ENCODE peak calls at places on chromosomes 13 and 19, in four cellular contexts. N, H, C and K are unnamed samples.

GRCh38 chr13:94079876-94080275 is 399.6 kb downstream of the DCT start:
- DNase-seq in C (no peak), N (peak; percentile 42), H (no peak), K (no peak)

GRCh38 chr19:41799444-41800000 is 3.1 kb downstream of the CEACAM3 start:
- DNase-seq in C (no peak), H (no peak), N (no peak), K (no peak)

GRCh38 chr13:21014666-21015170 is 46.7 kb downstream of the LATS2 start:
- DNase-seq in H (peak; percentile 57), N (peak; percentile 80), C (no peak), K (no peak)

GRCh38 chr13:74329978-74330377 is 195.8 kb upstream of the KLF12 start:
- DNase-seq in C (no peak), N (no peak), H (no peak), K (no peak)

GRCh38 chr19:45215391-45216191 is 29.6 kb downstream of the EXOC3L2 start:
- DNase-seq in H (no peak), C (no peak), N (no peak), K (no peak)

GRCh38 chr13:49517461-49517860 is 21.7 kb downstream of the PHF11 start:
- DNase-seq in H (no peak), C (no peak), N (no peak), K (no peak)

GRCh38 chr13:26971990-26972888 is 199.4 kb downstream of the USP12 start:
- DNase-seq in H (no peak), N (peak; percentile 8), C (no peak), K (no peak)

GRCh38 chr19:49442354-49442753 is 1.0 kb upstream of the SLC17A7 start:
- DNase-seq in H (no peak), N (no peak), C (no peak), K (no peak)

GRCh38 chr19:48821633-48822032 is 10.8 kb upstream of the BCAT2 start:
- DNase-seq in H (no peak), C (no peak), N (no peak), K (no peak)

GRCh38 chr13:88704600-88705275 is 1033.6 kb downstream of the SLITRK5 start:
- DNase-seq in H (no peak), N (no peak), C (no peak), K (no peak)

GRCh38 chr19:36213793-36214387 is 575 bp downstream of the ZNF565 start:
- DNase-seq in N (no peak), H (no peak), C (peak; percentile 26), K (no peak)

GRCh38 chr13:37540228-37540627 is 58.3 kb downstream of the POSTN start:
- DNase-seq in N (peak; percentile 88), C (no peak), H (peak; percentile 12), K (no peak)

GRCh38 chr13:51955281-51955771 is 55.9 kb downstream of the ATP7B start:
- DNase-seq in N (no peak), H (peak; percentile 11), C (no peak), K (no peak)

GRCh38 chr13:75541287-75541686 is 3.6 kb upstream of the COMMD6 start:
- DNase-seq in C (no peak), H (no peak), N (peak; percentile 25), K (no peak)

GRCh38 chr13:79440958-79441553 is 35.0 kb upstream of the RBM26 start:
- DNase-seq in N (no peak), C (no peak), H (no peak), K (no peak)

GRCh38 chr13:25046985-25047660 is 48.8 kb upstream of the PABPC3 start:
- DNase-seq in N (no peak), H (no peak), C (no peak), K (no peak)

GRCh38 chr19:48344892-48345291 is 18.8 kb downstream of the TMEM143 start:
- DNase-seq in C (no peak), H (no peak), N (no peak), K (no peak)

GRCh38 chr19:11260996-11261395 is 1.3 kb downstream of the DOCK6 start:
- DNase-seq in H (no peak), N (no peak), C (no peak), K (no peak)

GRCh38 chr13:100349594-100349993 is 239.0 kb downstream of the GGACT start:
- DNase-seq in N (no peak), H (no peak), C (no peak), K (no peak)

GRCh38 chr13:90414691-90415596 is 932.5 kb upstream of the MIR17HG start:
- DNase-seq in H (peak; percentile 44), N (peak; percentile 79), C (no peak), K (no peak)

GRCh38 chr19:11361037-11361770 is 6.0 kb downstream of the PLPPR2 start:
- DNase-seq in H (no peak), C (no peak), N (no peak), K (no peak)

GRCh38 chr13:109568273-109568900 is 218.0 kb downstream of the IRS2 start:
- DNase-seq in N (peak; percentile 9), H (no peak), C (no peak), K (no peak)

GRCh38 chr13:101204270-101205011 is 211.9 kb downstream of the NALCN start:
- DNase-seq in N (peak; percentile 13), H (peak; percentile 20), C (no peak), K (no peak)

GRCh38 chr13:91740811-91741210 is 342.4 kb downstream of the GPC5 start:
- DNase-seq in H (no peak), C (no peak), N (no peak), K (no peak)

GRCh38 chr13:73274147-73274546 is 215.3 kb downstream of the KLF5 start:
- DNase-seq in H (no peak), C (no peak), N (peak; percentile 21), K (no peak)

GRCh38 chr19:58385313-58386165 is 1.5 kb upstream of the RPS5 start:
- DNase-seq in C (no peak), H (no peak), N (no peak), K (no peak)

GRCh38 chr13:23969672-23970071 is 72.4 kb upstream of the C1QTNF9B start:
- DNase-seq in H (no peak), C (no peak), N (no peak), K (no peak)

GRCh38 chr19:23343434-23344010 is 51.7 kb downstream of the ZNF91 start:
- DNase-seq in C (no peak), H (no peak), N (no peak), K (no peak)

GRCh38 chr13:113915012-113915763 is 51.3 kb upstream of the GAS6 start:
- DNase-seq in N (no peak), C (no peak), H (no peak), K (no peak)

GRCh38 chr19:14405380-14405757 is 13.8 kb downstream of the DDX39A start:
- DNase-seq in N (no peak), H (no peak), C (no peak), K (no peak)

GRCh38 chr19:14405758-14406644 is 13.1 kb downstream of the DDX39A start:
- DNase-seq in H (peak; percentile 61), N (peak; percentile 82), C (peak; percentile 53), K (peak; percentile 92)

GRCh38 chr19:14408641-14409120 is 10.5 kb downstream of the DDX39A start:
- DNase-seq in H (no peak), N (peak; percentile 54), C (no peak), K (peak; percentile 41)

GRCh38 chr19:14407889-14408640 is 11.1 kb downstream of the DDX39A start:
- DNase-seq in N (no peak), C (no peak), H (no peak), K (peak; percentile 43)

DNA sequence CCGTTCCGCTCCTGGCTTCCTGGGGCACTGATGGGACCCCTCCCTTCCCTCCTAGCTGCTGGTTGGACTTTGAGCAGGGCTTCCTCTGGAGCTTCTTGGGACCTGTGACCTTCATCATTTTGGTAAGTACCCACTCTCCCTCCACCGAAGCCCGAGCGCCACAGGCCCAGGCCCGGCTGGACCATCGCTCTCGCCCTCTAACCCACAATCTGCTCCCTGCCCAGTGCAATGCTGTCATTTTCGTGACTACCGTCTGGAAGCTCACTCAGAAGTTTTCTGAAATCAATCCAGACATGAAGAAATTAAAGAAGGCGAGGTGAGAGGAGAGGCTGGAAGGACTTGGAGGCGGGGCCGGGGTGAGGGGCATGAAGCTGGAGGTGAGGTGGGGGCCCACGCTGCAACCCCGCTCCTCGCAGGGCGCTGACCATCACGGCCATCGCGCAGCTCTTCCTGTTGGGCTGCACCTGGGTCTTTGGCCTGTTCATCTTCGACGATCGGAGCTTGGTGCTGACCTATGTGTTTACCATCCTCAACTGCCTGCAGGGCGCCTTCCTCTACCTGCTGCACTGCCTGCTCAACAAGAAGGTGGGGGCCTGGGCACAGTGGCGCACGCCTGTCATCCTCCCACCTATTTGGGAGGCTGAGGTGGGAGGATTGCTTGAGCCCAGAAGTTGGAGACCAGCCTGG is 12.4 kb downstream of the DDX39A start:
- DNase-seq in C (no peak), H (no peak), N (no peak), K (peak; percentile 21)
- TF ChIP-seq CTCF in C (no peak), H (no peak), N (no peak), K (no peak)

GRCh38 chr19:21466627-21467026 is 38.8 kb upstream of the ZNF429 start:
- DNase-seq in N (no peak), C (no peak), H (no peak), K (no peak)

GRCh38 chr19:21474671-21475181 is 30.7 kb upstream of the ZNF429 start:
- DNase-seq in C (peak; percentile 74), H (peak; percentile 5), N (peak; percentile 71), K (peak; percentile 75)

GRCh38 chr19:21472507-21472906 is 32.9 kb upstream of the ZNF429 start:
- DNase-seq in C (no peak), N (no peak), H (no peak), K (no peak)

GRCh38 chr19:21463449-21464105 is 41.8 kb upstream of the ZNF429 start:
- DNase-seq in N (no peak), H (no peak), C (no peak), K (no peak)

GRCh38 chr19:21468791-21469190 is 36.6 kb upstream of the ZNF429 start:
- DNase-seq in N (no peak), H (no peak), C (no peak), K (no peak)
- TF ChIP-seq CTCF in N (no peak), H (no peak), C (no peak), K (no peak)

DNA sequence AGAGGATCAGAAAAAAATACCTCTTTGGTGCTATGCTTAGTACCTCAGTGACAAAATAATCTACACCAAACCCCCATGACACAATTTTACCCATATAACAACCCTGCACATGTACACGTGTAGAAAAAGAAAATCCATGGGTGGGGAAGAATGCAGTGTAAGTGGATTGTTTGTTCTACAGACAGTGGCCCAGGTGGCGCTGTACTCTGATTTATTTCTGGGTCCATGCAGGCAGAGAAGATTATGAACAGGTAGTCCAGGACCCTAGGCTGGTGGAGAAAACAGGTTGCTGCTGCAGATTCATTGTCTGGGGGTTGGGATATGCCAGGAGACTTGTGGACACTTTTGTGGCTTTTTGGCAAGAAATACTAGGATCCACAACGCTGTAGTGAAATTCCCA is 9.1 kb downstream of the ZNF100 start:
- DNase-seq in H (no peak), N (no peak), C (no peak), K (no peak)
- TF ChIP-seq CTCF in H (no peak), N (no peak), C (no peak), K (no peak)

GRCh38 chr13:66501187-66501586 is 728.9 kb downstream of the PCDH9 start:
- DNase-seq in H (no peak), C (no peak), N (peak; percentile 83), K (no peak)
- TF ChIP-seq CTCF in H (no peak), C (no peak), N (no peak), K (no peak)

DNA sequence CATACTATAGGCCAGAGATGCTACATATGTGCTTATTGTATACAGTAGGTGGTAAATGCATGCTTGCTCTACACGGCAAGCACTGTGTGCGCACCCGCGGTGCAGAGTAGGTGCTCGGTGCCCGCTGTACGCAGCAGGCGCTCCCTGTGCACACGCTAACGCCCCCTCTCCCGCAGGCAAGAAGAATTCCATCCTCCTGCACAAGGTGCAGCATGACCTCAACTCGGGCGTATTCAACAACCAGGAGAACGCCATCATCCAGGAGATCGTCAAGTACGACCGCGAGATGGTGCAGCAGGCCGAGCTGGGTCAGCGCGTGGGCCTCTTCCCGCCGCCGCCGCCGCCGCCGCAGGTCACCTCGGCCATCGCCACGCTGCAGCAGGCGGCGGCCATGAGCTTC is 17.7 kb downstream of the POLRMT start:
- DNase-seq in C (no peak), H (no peak), N (no peak), K (no peak)
- TF ChIP-seq CTCF in C (no peak), H (no peak), N (no peak), K (no peak)